ENCODE peak calls at places on chromosomes 1 and 21, in nine cellular contexts. I is ovary; Z is lung; T is breast epithelium; M is psoas muscle; Q is CD8-positive, alpha-beta T cell; D is colonic mucosa; P is hepatocyte; N is fibroblast of lung. F is an unnamed sample.

GRCh38 chr1:16145030-16145987 is 10.6 kb downstream of the EPHA2 start:
- DNase-seq in I (peak; percentile 71), Z (peak; percentile 90), T (peak; percentile 87), M (peak; percentile 83), Q (no peak), D (peak; percentile 88), P (peak; percentile 72), N (peak; percentile 94), F (peak; percentile 90)

GRCh38 chr1:203181586-203182376 is 4.7 kb downstream of the CHI3L1 start:
- DNase-seq in I (no peak), Z (no peak), T (no peak), M (no peak), Q (no peak), D (no peak), P (no peak), N (no peak), F (no peak)

GRCh38 chr1:157963713-157964112 is 29.7 kb upstream of the KIRREL1 start:
- DNase-seq in I (peak; percentile 59), Z (peak; percentile 65), T (no peak), M (peak; percentile 78), Q (peak; percentile 2), D (peak; percentile 78), P (peak; percentile 85), N (peak; percentile 40), F (peak; percentile 55)

GRCh38 chr21:39048064-39048463 is 135.2 kb downstream of the PSMG1 start:
- DNase-seq in I (no peak), Z (no peak), T (no peak), M (no peak), Q (no peak), D (peak; percentile 65), P (peak; percentile 85), N (peak; percentile 66), F (no peak)

GRCh38 chr1:226974544-226975258 is 34.6 kb downstream of the COQ8A start:
- DNase-seq in I (peak; percentile 60), Z (no peak), T (no peak), M (peak; percentile 86), Q (no peak), D (peak; percentile 19), P (peak; percentile 65), N (no peak), F (peak; percentile 66)

GRCh38 chr1:97464305-97464704 is 456.5 kb downstream of the DPYD start:
- DNase-seq in I (no peak), Z (no peak), T (no peak), M (no peak), Q (no peak), D (no peak), P (no peak), N (no peak), F (no peak)

GRCh38 chr1:226864311-226864710 is 6.1 kb upstream of the PSEN2 start:
- DNase-seq in I (no peak), Z (no peak), T (no peak), M (no peak), Q (no peak), D (no peak), P (peak; percentile 20), N (no peak), F (no peak)

GRCh38 chr1:1181129-1181937 is 7.7 kb downstream of the TTLL10 start:
- DNase-seq in I (no peak), Z (no peak), T (no peak), M (no peak), Q (no peak), D (no peak), P (no peak), N (no peak), F (peak; percentile 5)

GRCh38 chr1:94284481-94284880 is 47.1 kb upstream of the ARHGAP29 start:
- DNase-seq in I (no peak), Z (no peak), T (no peak), M (no peak), Q (no peak), D (no peak), P (no peak), N (peak; percentile 34), F (no peak)

GRCh38 chr1:109824349-109825115 is 60.8 kb upstream of the EPS8L3 start:
- DNase-seq in I (no peak), Z (no peak), T (no peak), M (no peak), Q (no peak), D (no peak), P (no peak), N (no peak), F (no peak)

GRCh38 chr1:31715873-31716220 is 12.0 kb upstream of the COL16A1 start:
- DNase-seq in I (no peak), Z (no peak), T (no peak), M (no peak), Q (no peak), D (no peak), P (no peak), N (no peak), F (no peak)
- TF ChIP-seq CTCF in I (peak; percentile 5), Z (no peak), T (no peak), M (no peak), Q (no peak), D (peak; percentile 10), P (no peak), N (no peak), F (peak; percentile 25)

GRCh38 chr1:243726792-243727502 is 123.1 kb downstream of the AKT3 start:
- DNase-seq in I (no peak), Z (no peak), T (no peak), M (no peak), Q (no peak), D (no peak), P (no peak), N (no peak), F (no peak)
- H3K4me1 ChIP-seq in I (peaks cover 2% of the 10 kb centered on the region), Z (peaks cover 11% of the 10 kb centered on the region), T (no peaks in the 10 kb centered on the region), M (no peaks in the 10 kb centered on the region), Q (no peaks in the 10 kb centered on the region), D (no peaks in the 10 kb centered on the region), P (no peaks in the 10 kb centered on the region), N (peaks cover 4% of the 10 kb centered on the region), F (peaks cover 46% of the 10 kb centered on the region)

DNA sequence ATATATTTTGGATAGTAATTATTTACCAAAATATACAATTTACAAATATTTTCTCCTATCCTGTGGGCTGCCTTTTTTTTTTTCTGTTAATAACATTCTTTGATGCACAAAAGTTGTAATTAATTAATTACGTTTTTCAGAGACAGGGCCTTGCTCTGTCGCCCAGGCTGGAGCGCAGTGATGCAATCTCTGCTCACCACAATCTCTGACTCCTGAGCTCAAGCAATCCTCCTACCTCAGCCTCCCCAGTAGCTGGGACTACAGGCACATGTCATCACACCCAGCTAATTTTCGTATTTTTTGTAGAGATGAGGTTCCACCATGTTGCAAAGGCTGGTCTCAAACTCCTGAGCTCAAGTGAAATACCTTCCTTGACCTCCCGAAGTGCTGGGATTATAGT is 21.3 kb upstream of the ZMYM4 start:
- DNase-seq in I (no peak), Z (no peak), T (no peak), M (no peak), Q (no peak), D (no peak), P (no peak), N (no peak), F (no peak)
- TF ChIP-seq CTCF in I (no peak), Z (no peak), T (no peak), M (no peak), Q (no peak), D (no peak), P (no peak), N (no peak), F (no peak)

GRCh38 chr1:240093120-240093961 is 1.7 kb downstream of the FMN2 start:
- DNase-seq in I (peak; percentile 20), Z (no peak), T (no peak), M (no peak), Q (no peak), D (no peak), P (peak; percentile 11), N (peak; percentile 45), F (no peak)
- H3K4me1 ChIP-seq in I (no peaks in the 10 kb centered on the region), Z (peaks cover 14% of the 10 kb centered on the region), T (no peaks in the 10 kb centered on the region), M (no peaks in the 10 kb centered on the region), Q (no peaks in the 10 kb centered on the region), D (no peaks in the 10 kb centered on the region), P (peaks cover 21% of the 10 kb centered on the region), N (no peaks in the 10 kb centered on the region), F (peaks cover 24% of the 10 kb centered on the region)

DNA sequence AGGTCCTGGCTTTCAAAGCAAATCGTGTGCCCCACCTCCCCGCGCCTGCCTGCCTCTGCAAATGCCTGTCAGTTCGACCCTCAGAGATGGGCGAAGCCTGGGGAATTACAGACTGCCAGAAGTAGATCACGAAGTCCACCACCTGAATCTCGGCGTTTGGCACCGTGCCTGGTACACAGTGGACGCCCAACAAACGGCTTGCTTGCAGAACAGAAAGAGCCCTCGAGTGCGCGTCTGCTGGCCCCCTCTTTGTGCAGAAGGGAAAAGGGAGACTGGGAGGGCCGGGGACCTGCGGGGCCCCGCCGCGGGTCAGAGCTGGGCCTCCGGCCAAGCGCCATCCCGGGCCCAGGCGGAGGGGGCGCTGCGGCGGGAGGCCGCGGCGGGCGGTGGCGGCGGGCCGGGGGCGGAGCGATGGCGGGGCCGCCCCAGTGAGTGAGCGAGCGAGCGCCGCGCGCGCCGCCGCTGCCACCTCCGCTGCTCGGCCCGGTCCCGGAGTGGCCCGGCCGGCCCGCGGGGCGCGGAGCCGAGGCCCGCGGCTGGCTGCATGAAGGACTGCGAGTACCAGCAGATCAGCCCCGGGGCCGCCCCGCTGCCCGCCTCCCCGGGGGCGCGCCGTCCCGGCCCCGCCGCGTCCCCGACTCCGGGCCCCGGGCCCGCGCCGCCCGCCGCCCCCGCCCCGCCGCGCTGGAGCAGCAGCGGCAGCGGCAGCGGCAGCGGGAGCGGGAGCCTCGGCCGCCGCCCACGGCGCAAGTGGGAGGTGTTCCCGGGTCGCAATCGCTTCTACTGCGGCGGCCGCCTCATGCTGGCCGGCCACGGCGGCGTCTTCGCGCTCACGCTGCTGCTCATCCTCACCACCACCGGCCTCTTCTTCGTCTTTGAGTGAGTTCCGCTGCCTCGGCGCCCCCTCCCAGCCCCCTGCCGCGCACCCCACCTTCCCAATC is at the start of gene ZDHHC18:
- DNase-seq in I (peak; percentile 65), Z (peak; percentile 55), T (no peak), M (peak; percentile 85), Q (peak; percentile 48), D (peak; percentile 77), P (peak; percentile 90), N (peak; percentile 39), F (peak; percentile 73)
- TF ChIP-seq CTCF in I (peak; percentile 78), Z (peak; percentile 18), T (peak; percentile 53), M (peak; percentile 59), Q (peak; percentile 50), D (no peak), P (peak; percentile 48), N (peak; percentile 33), F (peak; percentile 67)

GRCh38 chr1:169048043-169048442 is 58.4 kb upstream of the ATP1B1 start:
- DNase-seq in I (no peak), Z (no peak), T (no peak), M (no peak), Q (no peak), D (peak; percentile 46), P (peak; percentile 19), N (no peak), F (no peak)
- H3K4me1 ChIP-seq in I (peaks cover 1% of the 10 kb centered on the region), Z (peaks cover 4% of the 10 kb centered on the region), T (no peaks in the 10 kb centered on the region), M (peaks cover 5% of the 10 kb centered on the region), Q (peaks cover 30% of the 10 kb centered on the region), D (peaks cover 20% of the 10 kb centered on the region), P (no peaks in the 10 kb centered on the region), N (no peaks in the 10 kb centered on the region), F (peaks cover 11% of the 10 kb centered on the region)

GRCh38 chr1:208045410-208046252 is 134.7 kb upstream of the CD34 start:
- DNase-seq in I (no peak), Z (no peak), T (no peak), M (no peak), Q (no peak), D (peak; percentile 34), P (no peak), N (no peak), F (no peak)
- TF ChIP-seq CTCF in I (no peak), Z (no peak), T (no peak), M (peak; percentile 39), Q (no peak), D (peak; percentile 26), P (no peak), N (no peak), F (no peak)

F was measured in left ventricle myocardium inferior.